ENCODE peak calls at places on chromosomes 13 and 19, in ten cellular contexts. F, G, M, Z, L, S, K, I, W and D are unnamed samples.
A peak's percentile ranks its signal among the peaks of the same experiment; 100 is the strongest.

GRCh38 chr19:34172661-34173144 is 399 bp downstream of the LSM14A start:
- DNase-seq in W (no peak), G (no peak), I (peak; percentile 4), M (no peak), S (peak; percentile 43), K (peak; percentile 41), Z (peak; percentile 40), L (no peak), F (no peak), D (no peak)

GRCh38 chr13:30113983-30114491 is 193.3 kb downstream of the KATNAL1 start:
- DNase-seq in G (no peak), Z (peak; percentile 62), F (peak; percentile 36), K (peak; percentile 20), S (no peak), I (no peak), W (no peak), M (no peak), L (no peak), D (peak; percentile 38)

GRCh38 chr19:31073485-31074221 is 275.6 kb downstream of the TSHZ3 start:
- DNase-seq in Z (no peak), M (no peak), G (no peak), W (no peak), S (no peak), L (no peak), I (no peak), K (no peak), F (no peak), D (no peak)

GRCh38 chr19:17719730-17720486 is 628 bp downstream of the MAP1S start:
- DNase-seq in I (no peak), Z (peak; percentile 76), S (no peak), M (no peak), F (no peak), L (no peak), G (no peak), W (peak; percentile 59), K (no peak), D (peak; percentile 82)

GRCh38 chr19:52936151-52936957 is 13.1 kb upstream of the ZNF888 start:
- DNase-seq in G (no peak), K (peak; percentile 77), S (no peak), L (no peak), I (no peak), Z (peak; percentile 43), W (no peak), F (no peak), M (no peak), D (no peak)

GRCh38 chr19:52991021-52991420 is 22.7 kb upstream of the ERVV-1 start:
- DNase-seq in W (no peak), G (no peak), Z (no peak), M (no peak), K (no peak), L (no peak), I (no peak), S (no peak), F (no peak), D (no peak)

GRCh38 chr13:76889254-76889653 is 3.0 kb upstream of the KCTD12 start:
- DNase-seq in S (no peak), M (no peak), L (no peak), W (no peak), G (no peak), K (no peak), I (no peak), Z (no peak), F (no peak), D (no peak)

GRCh38 chr13:98721825-98722510 is 30.5 kb downstream of the SLC15A1 start:
- DNase-seq in I (no peak), K (no peak), M (no peak), S (no peak), G (no peak), W (no peak), Z (no peak), F (no peak), L (no peak), D (no peak)

GRCh38 chr13:45717324-45717723 is 15.2 kb downstream of the CBY2 start:
- DNase-seq in I (no peak), F (no peak), Z (no peak), W (no peak), S (no peak), K (no peak), G (no peak), M (no peak), L (no peak), D (no peak)

GRCh38 chr19:47494211-47494547 is 10.2 kb upstream of the KPTN start:
- DNase-seq in K (no peak), S (peak; percentile 19), W (no peak), F (no peak), Z (no peak), M (no peak), I (no peak), G (no peak), L (no peak), D (no peak)

GRCh38 chr19:47493378-47494210 is 9.6 kb upstream of the KPTN start:
- DNase-seq in I (no peak), S (peak; percentile 79), G (no peak), K (no peak), M (no peak), L (no peak), W (no peak), Z (no peak), F (no peak), D (no peak)

GRCh38 chr19:47492571-47493377 is 8.8 kb upstream of the KPTN start:
- DNase-seq in K (no peak), S (no peak), W (no peak), M (no peak), F (no peak), I (no peak), L (no peak), G (no peak), Z (no peak), D (no peak)

GRCh38 chr19:47495478-47496372 is 11.7 kb upstream of the KPTN start:
- DNase-seq in L (no peak), G (no peak), I (no peak), W (no peak), S (peak; percentile 15), K (no peak), F (no peak), M (no peak), Z (no peak), D (no peak)

GRCh38 chr19:47494729-47495128 is 10.7 kb upstream of the KPTN start:
- DNase-seq in L (no peak), M (no peak), S (peak; percentile 33), I (no peak), Z (peak; percentile 49), F (no peak), G (no peak), K (no peak), W (no peak), D (no peak)
- TF ChIP-seq POLR2A in L (no peak), M (no peak), S (no peak), I (no peak), Z (no peak), F (no peak), G (no peak), K (no peak), W (no peak), D (no peak)

DNA sequence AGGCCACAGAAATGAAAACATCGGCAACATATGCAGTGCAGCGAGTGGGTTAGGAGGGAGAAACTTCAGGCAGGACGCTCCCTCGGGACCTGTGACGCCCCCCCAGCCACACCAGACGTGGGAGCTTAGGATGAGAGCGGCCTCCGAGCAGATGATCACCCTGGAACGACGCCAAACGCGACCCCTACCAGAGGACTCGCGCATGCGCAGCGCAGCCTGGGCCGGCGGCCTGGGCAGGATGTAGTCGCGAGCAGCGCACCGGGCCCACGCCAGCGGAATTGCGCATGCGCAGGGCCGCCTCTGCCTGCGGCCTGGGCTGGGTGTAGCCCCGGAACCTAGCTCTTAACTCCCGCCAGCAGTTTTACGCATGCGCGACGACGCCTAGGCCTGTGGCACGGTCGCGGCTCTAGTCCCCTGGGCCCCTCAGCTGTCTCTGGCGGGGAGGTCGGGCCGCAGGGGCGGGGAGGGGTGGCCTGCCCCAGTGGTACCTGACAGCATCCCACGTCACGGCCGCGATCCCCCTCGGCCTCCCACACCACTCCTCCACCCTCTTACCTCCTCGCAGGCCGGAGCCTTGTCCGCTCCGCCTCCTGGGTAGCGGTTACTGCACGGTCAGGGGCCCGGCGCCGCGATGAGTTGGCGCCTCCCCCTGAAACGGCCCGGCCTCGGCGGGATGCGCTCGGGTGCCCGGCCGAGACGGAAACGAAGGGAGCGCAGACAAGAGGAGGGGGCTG is at the start of gene RCBTB2:
- DNase-seq in Z (peak; percentile 99), S (peak; percentile 99), I (peak; percentile 96), L (peak; percentile 91), W (peak; percentile 95), F (peak; percentile 99), K (peak; percentile 90), M (peak; percentile 96), G (peak; percentile 98), D (peak; percentile 99)
- H3K4me1 ChIP-seq in Z (peaks cover 10% of the 10 kb centered on the region), S (peaks cover 26% of the 10 kb centered on the region), I (peaks cover 13% of the 10 kb centered on the region), L (peaks cover 5% of the 10 kb centered on the region), W (no peaks in the 10 kb centered on the region), F (peaks cover 4% of the 10 kb centered on the region), K (peaks cover 7% of the 10 kb centered on the region), M (peaks cover 5% of the 10 kb centered on the region), G (peaks cover 22% of the 10 kb centered on the region), D (peaks cover 15% of the 10 kb centered on the region)

DNA sequence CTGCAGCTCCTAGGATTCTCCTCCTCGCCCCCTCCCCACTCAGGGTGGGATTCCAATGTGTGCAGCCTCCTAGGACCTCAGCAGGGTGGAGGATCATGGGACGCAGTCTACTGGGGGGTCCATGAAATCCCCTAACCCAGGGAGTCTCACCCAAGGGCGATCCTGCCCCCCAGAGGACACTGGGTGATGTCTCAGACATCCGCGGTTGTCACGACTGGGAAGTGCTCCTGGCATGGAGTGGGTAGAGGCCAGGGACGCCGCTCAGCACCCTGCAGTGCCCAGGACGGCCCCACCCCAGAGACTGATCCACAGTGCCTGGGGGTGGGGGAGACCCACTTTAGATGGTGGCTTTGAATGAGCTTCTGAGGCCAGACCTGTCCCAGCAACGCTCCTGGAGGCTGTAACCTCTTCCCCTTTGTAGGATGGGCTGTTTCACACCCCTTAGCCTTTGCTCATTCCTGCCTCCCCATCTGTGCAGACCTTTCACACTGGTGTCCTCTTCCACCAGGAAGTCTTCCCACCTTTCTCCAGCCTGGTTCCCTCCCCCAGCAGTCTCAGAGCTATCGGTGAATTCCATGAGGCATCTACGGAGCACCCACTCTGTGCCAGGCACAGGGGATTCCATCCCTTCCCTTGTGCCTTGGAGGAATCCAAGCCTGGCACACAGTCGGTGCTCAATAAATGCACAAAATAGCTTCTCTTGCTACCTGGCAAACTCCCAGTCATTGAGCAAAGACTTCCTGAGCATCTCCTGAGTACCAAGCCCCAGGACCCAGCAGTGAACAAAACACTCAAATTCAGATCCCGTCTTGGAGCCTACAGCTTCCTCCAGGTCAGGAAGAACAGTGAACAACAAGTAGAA is 10.5 kb downstream of the SMIM24 start:
- DNase-seq in G (no peak), W (no peak), S (no peak), F (peak; percentile 23), L (no peak), I (no peak), Z (no peak), M (no peak), K (no peak), D (no peak)
- TF ChIP-seq CTCF in G (no peak), W (no peak), S (no peak), F (no peak), L (peak; percentile 14), I (no peak), Z (no peak), M (no peak), K (no peak), D (no peak)

DNA sequence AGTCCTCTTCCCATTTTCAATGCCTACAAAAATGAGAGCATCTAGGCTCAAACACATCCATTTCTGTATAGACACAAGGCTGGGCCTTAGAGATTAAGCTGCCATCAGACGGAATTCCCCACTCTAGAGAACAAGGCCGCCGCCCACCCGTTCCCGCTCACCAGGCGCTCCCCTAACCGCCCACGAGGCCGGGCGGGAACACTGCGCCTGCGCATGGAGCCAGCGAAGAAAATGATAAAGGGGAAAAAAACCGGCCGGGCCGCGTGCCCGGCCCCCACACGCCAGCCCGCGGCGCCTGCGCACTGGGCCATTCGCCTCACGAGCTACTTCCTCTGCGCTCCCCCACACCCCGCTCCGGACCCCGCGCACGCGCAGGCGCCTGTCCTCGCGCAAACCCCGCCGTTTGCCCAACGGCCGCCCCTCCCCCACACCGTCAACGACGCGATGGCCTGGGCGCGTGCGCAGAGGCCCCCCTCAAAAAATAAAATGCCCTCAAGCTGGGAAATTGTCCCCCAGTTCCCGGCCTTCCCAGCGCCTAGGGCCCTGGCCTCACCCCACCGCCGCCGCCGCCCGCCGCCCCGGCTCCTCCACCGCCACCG is 540 bp downstream of the HNRNPL start:
- DNase-seq in M (peak; percentile 92), F (peak; percentile 98), G (peak; percentile 96), I (peak; percentile 92), Z (peak; percentile 97), W (peak; percentile 95), S (peak; percentile 98), K (peak; percentile 97), L (peak; percentile 84), D (peak; percentile 96)
- TF ChIP-seq POLR2A in M (no peak), F (peak; percentile 40), G (no peak), I (no peak), Z (no peak), W (no peak), S (no peak), K (peak; percentile 8), L (peak; percentile 40), D (no peak)